ENCODE peak calls at places on chromosome X, in five cellular contexts. W, C, K, D and Q are unnamed samples.

GRCh38 chrX:103823591-103823990 is 8.5 kb downstream of the RAB9B start:
- DNase-seq in K (no peak), C (no peak), W (no peak), D (no peak), Q (no peak)

GRCh38 chrX:108303682-108304081 is 134.5 kb downstream of the COL4A6 start:
- DNase-seq in K (no peak), D (no peak), W (no peak), C (no peak), Q (no peak)

GRCh38 chrX:119721487-119721886 is 28.5 kb upstream of the SEPTIN6 start:
- DNase-seq in W (no peak), C (no peak), D (no peak), K (no peak), Q (no peak)

GRCh38 chrX:115229337-115229991 is 4.4 kb downstream of the LRCH2 start:
- DNase-seq in W (no peak), K (no peak), C (no peak), D (no peak), Q (no peak)

GRCh38 chrX:121179972-121180371 is 132.6 kb downstream of the GLUD2 start:
- DNase-seq in K (no peak), C (no peak), W (no peak), D (no peak), Q (no peak)

GRCh38 chrX:154091678-154092077 is 5.8 kb downstream of the MECP2 start:
- DNase-seq in C (no peak), W (no peak), K (no peak), D (no peak), Q (no peak)

GRCh38 chrX:52271212-52271611 is 86.5 kb downstream of the MAGED4 start:
- DNase-seq in K (no peak), D (peak), W (no peak), C (no peak), Q (no peak)

GRCh38 chrX:93420090-93420489 is 253.3 kb downstream of the NAP1L3 start:
- DNase-seq in W (no peak), K (no peak), D (no peak), C (no peak), Q (no peak)

GRCh38 chrX:124282580-124282979 is 49.9 kb upstream of the TEX13D start:
- DNase-seq in C (no peak), D (no peak), K (no peak), W (no peak), Q (no peak)

GRCh38 chrX:129842510-129843208 is 1.0 kb downstream of the ZDHHC9 start:
- DNase-seq in D (peak), W (no peak), K (no peak), C (no peak), Q (peak)

GRCh38 chrX:65871671-65872311 is 168.1 kb downstream of the VSIG4 start:
- DNase-seq in K (no peak), W (no peak), C (peak), D (peak), Q (peak)

GRCh38 chrX:103879339-103879738 is 47.3 kb upstream of the RAB9B start:
- DNase-seq in W (no peak), D (peak), C (no peak), K (no peak), Q (no peak)

GRCh38 chrX:345020-345925 is 26.7 kb upstream of the GTPBP6 start:
- DNase-seq in D (no peak), W (no peak), C (no peak), K (no peak), Q (no peak)

GRCh38 chrX:19334945-19335626 is 8.6 kb upstream of the PDHA1 start:
- DNase-seq in K (no peak), W (no peak), D (peak), C (peak), Q (no peak)

GRCh38 chrX:98607739-98608138 is 1724.0 kb downstream of the RPA4 start:
- DNase-seq in D (no peak), W (no peak), C (no peak), K (no peak), Q (no peak)

GRCh38 chrX:153900806-153901752 is 3.4 kb upstream of the AVPR2 start:
- DNase-seq in C (peak), W (no peak), K (peak), D (peak), Q (peak)

GRCh38 chrX:131841496-131842410 is 181.3 kb upstream of the STK26 start:
- DNase-seq in W (no peak), D (peak), C (peak), K (peak), Q (peak)

GRCh38 chrX:2397229-2397628 is 103.5 kb downstream of the DHRSX start:
- DNase-seq in D (no peak), W (no peak), K (no peak), C (no peak), Q (no peak)

GRCh38 chrX:120749141-120749846 is 119.4 kb upstream of the C1GALT1C1 start:
- DNase-seq in K (no peak), D (peak), C (peak), W (no peak), Q (peak)

GRCh38 chrX:636971-637659 is 6.5 kb downstream of the SHOX start:
- DNase-seq in W (no peak), C (no peak), K (no peak), D (no peak), Q (no peak)

GRCh38 chrX:143455045-143455444 is 62.2 kb downstream of the SPANXN3 start:
- DNase-seq in W (no peak), D (peak), C (no peak), K (no peak), Q (no peak)

GRCh38 chrX:87890437-87890836 is 372.8 kb downstream of the KLHL4 start:
- DNase-seq in D (no peak), W (no peak), C (no peak), K (no peak), Q (no peak)

GRCh38 chrX:5976332-5976731 is 252.3 kb downstream of the NLGN4X start:
- DNase-seq in C (no peak), D (no peak), K (no peak), W (no peak), Q (no peak)

GRCh38 chrX:131752493-131753198 is 208.8 kb downstream of the OR13H1 start:
- DNase-seq in W (peak), D (no peak), K (no peak), C (peak), Q (no peak)

GRCh38 chrX:153903238-153903980 is 1.1 kb upstream of the AVPR2 start:
- DNase-seq in D (no peak), C (no peak), K (no peak), W (no peak), Q (no peak)